ENCODE peak calls at places on chromosomes 1 and 21, in five cellular contexts. X is uterus, T is kidney, N is mesothelial cell of epicardium, Y is fibroblast of the aortic adventitia. B is an unnamed sample.

GRCh38 chr1:210339500-210339899 is 10.8 kb downstream of the HHAT start:
- DNase-seq in X (no peak), N (no peak), Y (no peak), T (no peak), B (no peak)

GRCh38 chr1:241688940-241689368 is 36.9 kb downstream of the WDR64 start:
- DNase-seq in T (no peak), Y (peak), N (no peak), X (no peak), B (no peak)

GRCh38 chr1:210407207-210407886 is 78.6 kb downstream of the HHAT start:
- DNase-seq in N (peak), X (peak), T (peak), Y (peak), B (peak)

GRCh38 chr1:192580351-192580962 is 4.9 kb downstream of the RGS1 start:
- DNase-seq in T (no peak), Y (peak), X (no peak), N (no peak), B (no peak)

GRCh38 chr1:159918041-159918917 is 7.0 kb downstream of the TAGLN2 start:
- DNase-seq in T (no peak), N (no peak), Y (no peak), X (no peak), B (no peak)

GRCh38 chr1:32180186-32181060 is 948 bp downstream of the TXLNA start:
- DNase-seq in Y (peak), T (peak), N (no peak), X (peak), B (peak)

GRCh38 chr1:156618853-156619581 is at the start of gene HAPLN2:
- DNase-seq in N (no peak), X (no peak), T (no peak), Y (no peak), B (no peak)

GRCh38 chr1:109509176-109510134 is at the start of gene AMIGO1:
- DNase-seq in N (peak), T (peak), X (peak), Y (peak), B (no peak)

GRCh38 chr1:198909973-198910372 is 271.1 kb downstream of the PTPRC start:
- DNase-seq in N (no peak), Y (peak), T (no peak), X (no peak), B (no peak)

GRCh38 chr1:86872086-86872485 is 41.8 kb downstream of the SELENOF start:
- DNase-seq in X (no peak), T (no peak), Y (peak), N (no peak), B (no peak)

GRCh38 chr1:91891969-91892368 is 6.0 kb upstream of the TGFBR3 start:
- DNase-seq in X (no peak), T (no peak), Y (no peak), N (no peak), B (no peak)

GRCh38 chr21:32844076-32844475 is 72.5 kb upstream of the PAXBP1 start:
- DNase-seq in X (no peak), N (no peak), Y (no peak), T (no peak), B (no peak)

GRCh38 chr21:32843561-32843960 is 72.0 kb upstream of the PAXBP1 start:
- DNase-seq in Y (no peak), T (no peak), N (no peak), X (no peak), B (no peak)

GRCh38 chr21:32844653-32845443 is 73.3 kb upstream of the PAXBP1 start:
- DNase-seq in Y (peak), X (no peak), N (no peak), T (no peak), B (no peak)
- TF ChIP-seq CTCF in Y (peak), X (no peak), N (no peak), T (no peak), B (no peak)

GRCh38 chr1:151825811-151826660 is 5.6 kb downstream of the RORC start:
- DNase-seq in N (no peak), Y (no peak), X (no peak), T (no peak), B (no peak)
- TF ChIP-seq CTCF in N (no peak), Y (no peak), X (no peak), T (no peak), B (no peak)

GRCh38 chr1:228340686-228341449 is 65.8 kb downstream of the TRIM11 start:
- DNase-seq in T (peak), Y (no peak), X (peak), N (peak), B (peak)
- TF ChIP-seq CTCF in T (no peak), Y (peak), X (no peak), N (no peak), B (peak)

GRCh38 chr1:162939035-162939434 is 78.1 kb upstream of the CCDC190 start:
- DNase-seq in T (no peak), X (no peak), Y (no peak), N (no peak), B (no peak)
- TF ChIP-seq CTCF in T (no peak), X (no peak), Y (no peak), N (no peak), B (no peak)

GRCh38 chr1:35505911-35506798 is 51.0 kb downstream of the KIAA0319L start:
- DNase-seq in Y (peak), N (no peak), X (peak), T (no peak), B (no peak)
- TF ChIP-seq CTCF in Y (no peak), N (no peak), X (no peak), T (no peak), B (no peak)